ENCODE peak calls at places on chromosomes 5 and 9, in four cellular contexts. G is GM12878, F is heart right ventricle, B is HCT116. X is an unnamed sample.

GRCh38 chr9:20684865-20685696 is 1.0 kb downstream of the FOCAD start:
- DNase-seq in G (no peak), F (no peak), B (no peak), X (no peak)

GRCh38 chr9:131366745-131367401 is 27.0 kb upstream of the PRRC2B start:
- DNase-seq in G (no peak), F (no peak), B (no peak), X (peak; percentile 71)

GRCh38 chr9:34521406-34522045 is 1.3 kb downstream of the ENHO start:
- DNase-seq in G (no peak), F (no peak), B (no peak), X (no peak)

GRCh38 chr9:105405514-105406131 is 42.2 kb upstream of the FSD1L start:
- DNase-seq in G (peak; percentile 85), F (no peak), B (no peak), X (no peak)

GRCh38 chr5:56637321-56637920 is 177.9 kb upstream of the MAP3K1 start:
- DNase-seq in G (no peak), F (no peak), B (no peak), X (no peak)

GRCh38 chr9:125635888-125636287 is 71.1 kb downstream of the MAPKAP1 start:
- DNase-seq in G (no peak), F (no peak), B (no peak), X (peak; percentile 33)

GRCh38 chr5:132747064-132747692 is at the start of gene CCNI2:
- DNase-seq in G (no peak), F (no peak), B (no peak), X (peak; percentile 32)

GRCh38 chr5:179313849-179314521 is 31.3 kb downstream of the ADAMTS2 start:
- DNase-seq in G (no peak), F (peak; percentile 79), B (no peak), X (peak; percentile 41)

GRCh38 chr9:23638837-23639426 is 187.1 kb downstream of the ELAVL2 start:
- DNase-seq in G (no peak), F (no peak), B (no peak), X (no peak)

GRCh38 chr5:156934450-156935211 is 28.4 kb downstream of the TIMD4 start:
- DNase-seq in G (no peak), F (peak; percentile 4), B (peak; percentile 7), X (no peak)

GRCh38 chr5:158812381-158812780 is 287.3 kb downstream of the EBF1 start:
- DNase-seq in G (peak; percentile 51), F (peak; percentile 22), B (no peak), X (peak; percentile 43)

GRCh38 chr9:120399940-120400339 is 180.0 kb downstream of the CDK5RAP2 start:
- DNase-seq in G (no peak), F (no peak), B (no peak), X (no peak)

GRCh38 chr5:118165619-118166018 is 822.7 kb downstream of the DTWD2 start:
- DNase-seq in G (no peak), F (no peak), B (no peak), X (no peak)

GRCh38 chr9:128077847-128078503 is 9.9 kb downstream of the SLC25A25 start:
- DNase-seq in G (no peak), F (no peak), B (no peak), X (no peak)

GRCh38 chr5:170642776-170643436 is 139.1 kb downstream of the KCNIP1 start:
- DNase-seq in G (no peak), F (no peak), B (no peak), X (no peak)

GRCh38 chr9:131880828-131881227 is 141.0 kb upstream of the RAPGEF1 start:
- DNase-seq in G (no peak), F (no peak), B (no peak), X (no peak)

GRCh38 chr5:433836-434235 is 9.1 kb upstream of the EXOC3 start:
- DNase-seq in G (no peak), F (no peak), B (no peak), X (no peak)

GRCh38 chr5:15598294-15598902 is 98.4 kb downstream of the FBXL7 start:
- DNase-seq in G (no peak), F (no peak), B (no peak), X (peak; percentile 62)

GRCh38 chr5:120405291-120405864 is 58.7 kb upstream of the PRR16 start:
- DNase-seq in G (no peak), F (no peak), B (no peak), X (no peak)

GRCh38 chr5:172550096-172550765 is 90.8 kb upstream of the NEURL1B start:
- DNase-seq in G (no peak), F (no peak), B (no peak), X (peak; percentile 28)

GRCh38 chr5:71456362-71456743 is 902 bp downstream of the BDP1 start:
- DNase-seq in G (no peak), F (no peak), B (no peak), X (no peak)

GRCh38 chr9:130713286-130713975 is 19.9 kb downstream of the EXOSC2 start:
- DNase-seq in G (no peak), F (peak; percentile 54), B (no peak), X (peak; percentile 23)

GRCh38 chr5:69167488-69167845 is 517 bp downstream of the CCNB1 start:
- DNase-seq in G (no peak), F (no peak), B (no peak), X (no peak)

GRCh38 chr9:128819716-128820664 is 1.7 kb downstream of the ENDOG start:
- DNase-seq in G (no peak), F (peak; percentile 72), B (no peak), X (peak; percentile 89)

GRCh38 chr9:124248066-124248465 is 9.7 kb upstream of the NEK6 start:
- DNase-seq in G (no peak), F (no peak), B (no peak), X (no peak)

GRCh38 chr5:168766038-168766700 is 187.0 kb upstream of the PANK3 start:
- DNase-seq in G (no peak), F (no peak), B (no peak), X (peak; percentile 55)

GRCh38 chr9:114900937-114901802 is 29.2 kb downstream of the TNFSF8 start:
- DNase-seq in G (no peak), F (no peak), B (no peak), X (no peak)

GRCh38 chr9:110996436-110997224 is 41.6 kb downstream of the LPAR1 start:
- DNase-seq in G (no peak), F (peak; percentile 43), B (no peak), X (no peak)

GRCh38 chr5:172179032-172179989 is 8.7 kb downstream of the STK10 start:
- DNase-seq in G (peak; percentile 71), F (peak; percentile 57), B (no peak), X (no peak)

GRCh38 chr9:83425240-83425639 is 113.0 kb downstream of the FRMD3 start:
- DNase-seq in G (no peak), F (no peak), B (no peak), X (no peak)

GRCh38 chr5:180823938-180824629 is 21.5 kb upstream of the MGAT1 start:
- DNase-seq in G (no peak), F (no peak), B (no peak), X (no peak)

GRCh38 chr5:1294839-1295649 is at the start of gene TERT:
- DNase-seq in G (no peak), F (no peak), B (no peak), X (peak; percentile 69)

GRCh38 chr5:6752782-6753181 is 39.5 kb downstream of the TENT4A start:
- DNase-seq in G (no peak), F (no peak), B (no peak), X (no peak)

GRCh38 chr5:42005561-42006153 is 80.6 kb downstream of the FBXO4 start:
- DNase-seq in G (no peak), F (no peak), B (peak; percentile 13), X (no peak)

GRCh38 chr5:36606437-36607113 is at the start of gene SLC1A3:
- DNase-seq in G (peak; percentile 28), F (peak; percentile 41), B (peak; percentile 74), X (no peak)

DNA sequence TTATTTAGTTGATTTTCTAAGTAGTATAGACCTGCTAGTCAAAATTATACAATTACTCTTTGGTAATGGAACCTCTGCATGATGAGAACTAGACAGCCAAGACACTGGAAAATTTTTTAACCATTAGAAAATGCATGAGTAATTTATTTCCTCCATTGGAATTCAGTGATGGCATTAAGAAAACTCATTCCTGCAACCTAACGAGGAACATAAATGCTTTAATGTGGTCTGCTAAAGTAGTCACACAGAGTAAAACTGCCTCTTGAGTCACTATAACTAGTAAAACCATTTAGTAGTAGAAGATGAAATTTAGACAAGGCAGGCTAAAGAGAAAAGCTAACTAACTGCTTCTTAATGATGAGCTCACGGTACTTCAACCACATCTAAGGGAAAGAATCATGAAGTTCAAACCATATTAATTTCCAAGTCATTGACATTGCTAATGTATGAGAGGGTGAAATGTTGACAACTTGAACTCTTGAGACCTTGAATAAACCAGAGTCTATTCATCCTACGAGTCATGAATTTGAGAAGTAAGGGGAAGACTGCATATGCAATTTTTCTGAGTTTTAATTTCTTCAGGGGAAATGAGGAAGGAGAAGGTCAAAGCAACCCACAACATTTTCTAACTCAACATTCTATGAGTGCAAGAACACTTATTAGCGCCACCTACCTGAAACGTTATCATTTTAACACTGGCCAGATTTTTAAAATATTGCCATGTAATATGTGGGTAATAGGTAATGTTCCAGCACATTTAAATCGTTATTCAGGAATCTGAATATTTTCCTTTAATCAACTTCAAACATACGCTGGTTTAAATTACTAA is 74.4 kb downstream of the GLIS3 start:
- DNase-seq in G (no peak), F (no peak), B (peak; percentile 62), X (no peak)
- TF ChIP-seq CTCF in G (peak; percentile 38), F (peak; percentile 13), B (peak; percentile 25), X (no peak)

DNA sequence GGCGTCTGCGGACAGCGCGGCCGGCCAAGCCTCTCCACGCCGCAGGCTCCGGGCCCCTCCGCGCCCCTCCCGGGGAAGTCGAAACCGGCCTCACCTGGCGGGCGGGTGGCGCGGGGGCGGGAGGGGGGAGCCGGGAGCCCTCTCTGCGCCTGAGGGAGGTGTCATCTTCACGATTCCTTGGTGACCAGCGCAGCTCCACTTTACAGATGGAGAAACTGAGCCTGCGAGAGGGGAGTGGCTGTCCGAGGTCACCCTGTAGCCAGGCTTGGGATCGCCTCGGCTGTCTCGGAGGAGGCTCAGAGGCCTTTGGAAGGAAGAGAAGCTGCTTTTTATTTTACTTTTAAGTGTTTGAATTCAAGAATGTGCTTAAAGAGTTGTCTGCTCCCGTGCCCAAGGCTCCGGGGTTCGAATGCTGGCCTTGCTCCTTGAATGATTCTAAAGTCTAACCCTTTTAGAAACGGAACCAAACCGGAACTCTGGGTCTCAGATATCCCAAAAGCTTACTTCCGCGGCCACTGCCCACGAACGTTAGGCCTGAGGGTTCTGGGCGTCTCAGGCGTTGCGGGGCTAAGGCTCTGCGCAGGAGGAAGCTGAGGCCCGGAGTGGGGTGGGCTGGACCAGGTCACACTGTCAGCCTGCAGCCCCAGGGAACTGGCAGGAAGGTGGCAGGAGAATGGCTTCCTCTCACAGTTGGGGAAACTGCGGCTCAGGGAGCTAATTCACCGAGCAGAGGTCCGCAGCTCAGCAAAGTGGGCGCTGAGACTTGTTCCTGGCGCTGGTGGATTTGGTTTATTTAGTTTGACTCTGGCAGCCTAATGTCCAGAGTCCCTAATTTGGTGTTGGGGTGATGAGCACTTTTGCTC is 827 bp downstream of the SUSD3 start:
- DNase-seq in G (no peak), F (no peak), B (no peak), X (no peak)
- H3K4me1 ChIP-seq in G (peaks cover 55% of the 10 kb centered on the region), F (peaks cover 13% of the 10 kb centered on the region), B (peaks cover 38% of the 10 kb centered on the region), X (no peaks in the 10 kb centered on the region)

GRCh38 chr9:706606-707451 is 134.7 kb upstream of the DMRT1 start:
- DNase-seq in G (no peak), F (peak; percentile 53), B (no peak), X (peak; percentile 8)
- H3K4me3 ChIP-seq in G (peak overlapping the region; percentile 32), F (peak overlapping the region; percentile 44), B (no peak overlapping the region), X (no peak overlapping the region)

GRCh38 chr9:85112933-85113418 is 443.4 kb downstream of the NTRK2 start:
- DNase-seq in G (no peak), F (no peak), B (no peak), X (no peak)

GRCh38 chr9:85108806-85109205 is 439.3 kb downstream of the NTRK2 start:
- DNase-seq in G (no peak), F (no peak), B (no peak), X (no peak)

GRCh38 chr9:85112376-85112775 is 442.8 kb downstream of the NTRK2 start:
- DNase-seq in G (no peak), F (no peak), B (no peak), X (no peak)

GRCh38 chr9:85108229-85108628 is 438.7 kb downstream of the NTRK2 start:
- DNase-seq in G (no peak), F (no peak), B (no peak), X (no peak)
- TF ChIP-seq CTCF in G (peak; percentile 14), F (no peak), B (peak; percentile 3), X (no peak)